ENCODE peak calls at places on chromosome 4, in seven cellular contexts. B is NCI-H748 treated with DMSO at 0.1 percent for 48 hours, G is endodermal cell, Z is AG04450, Y is SW480, R is HT-29, W is KG1. P is an unnamed sample.

GRCh38 chr4:71980976-71981375 is 50.8 kb upstream of the NPFFR2 start:
- DNase-seq in W (no peak), Y (no peak), Z (no peak), G (no peak), R (no peak), B (no peak), P (no peak)

GRCh38 chr4:24857996-24858395 is 54.8 kb downstream of the CCDC149 start:
- DNase-seq in W (no peak), R (no peak), B (no peak), Y (no peak), G (no peak), Z (peak), P (no peak)

GRCh38 chr4:23903859-23904438 is 14.1 kb upstream of the PPARGC1A start:
- DNase-seq in R (no peak), W (no peak), B (no peak), G (no peak), Z (no peak), Y (no peak), P (no peak)

GRCh38 chr4:78542373-78542772 is 9.2 kb upstream of the ANXA3 start:
- DNase-seq in R (no peak), W (no peak), Y (no peak), G (no peak), Z (no peak), B (no peak), P (no peak)

GRCh38 chr4:31160146-31160545 is 440.0 kb downstream of the PCDH7 start:
- DNase-seq in R (no peak), W (no peak), Y (no peak), B (no peak), G (no peak), Z (no peak), P (no peak)

GRCh38 chr4:25913056-25913850 is 767 bp upstream of the SMIM20 start:
- DNase-seq in Z (no peak), R (no peak), G (no peak), B (no peak), W (no peak), Y (no peak), P (no peak)

GRCh38 chr4:5198586-5198985 is 147.3 kb downstream of the STK32B start:
- DNase-seq in B (peak), W (no peak), R (no peak), Y (no peak), Z (no peak), G (no peak), P (no peak)

GRCh38 chr4:55742655-55743191 is 76.9 kb upstream of the EXOC1L start:
- DNase-seq in G (no peak), R (no peak), Z (peak), W (no peak), Y (no peak), B (no peak), P (no peak)

GRCh38 chr4:73576366-73576765 is 43.9 kb downstream of the RASSF6 start:
- DNase-seq in W (no peak), B (no peak), Y (no peak), Z (no peak), R (no peak), G (no peak), P (no peak)

GRCh38 chr4:48939785-48940184 is 33.2 kb upstream of the OCIAD2 start:
- DNase-seq in Y (peak), W (no peak), G (no peak), R (peak), B (no peak), Z (peak), P (no peak)

GRCh38 chr4:123832173-123833026 is 435.8 kb downstream of the SPRY1 start:
- DNase-seq in B (no peak), W (no peak), G (no peak), Y (peak), Z (peak), R (no peak), P (no peak)

P was measured in GF-D8.